ENCODE peak calls at places on chromosomes 12 and 14, in nine cellular contexts. M, U, I, L, J, R, T, X and B are unnamed samples.

GRCh38 chr12:69985656-69986055 is 160.6 kb downstream of the MYRFL start:
- DNase-seq in X (no peak), J (no peak), I (no peak), U (no peak), L (no peak), R (peak), M (no peak), T (no peak), B (no peak)

GRCh38 chr12:93380480-93381121 is 2.9 kb downstream of the NUDT4 start:
- DNase-seq in L (no peak), T (peak), R (no peak), I (no peak), X (no peak), U (no peak), M (no peak), J (no peak), B (no peak)

GRCh38 chr14:105440554-105440900 is 20.9 kb downstream of the MTA1 start:
- DNase-seq in R (no peak), I (no peak), X (no peak), J (no peak), M (no peak), U (no peak), L (no peak), T (no peak), B (no peak)

GRCh38 chr12:125220404-125221273 is 155.4 kb downstream of the AACS start:
- DNase-seq in M (no peak), L (no peak), R (no peak), U (no peak), X (no peak), I (peak), T (no peak), J (no peak), B (peak)

GRCh38 chr12:11727133-11727664 is 77.7 kb downstream of the ETV6 start:
- DNase-seq in R (no peak), J (no peak), U (no peak), I (no peak), L (no peak), T (no peak), M (no peak), X (no peak), B (no peak)

GRCh38 chr12:28909291-28909690 is 239.8 kb upstream of the FAR2 start:
- DNase-seq in R (no peak), I (no peak), T (no peak), L (no peak), U (no peak), J (no peak), M (no peak), X (no peak), B (no peak)

GRCh38 chr14:101069666-101070362 is 166.3 kb upstream of the RTL1 start:
- DNase-seq in L (no peak), I (no peak), T (no peak), U (no peak), X (no peak), J (peak), R (no peak), M (peak), B (no peak)

GRCh38 chr12:124162151-124163110 is 132.5 kb upstream of the RFLNA start:
- DNase-seq in R (no peak), I (no peak), M (no peak), X (no peak), L (no peak), U (no peak), T (no peak), J (no peak), B (no peak)

GRCh38 chr14:80605536-80605935 is 336.0 kb downstream of the CEP128 start:
- DNase-seq in M (no peak), J (no peak), R (no peak), T (no peak), X (no peak), L (no peak), U (no peak), I (no peak), B (no peak)

GRCh38 chr12:13343380-13343779 is 146.9 kb downstream of the EMP1 start:
- DNase-seq in J (no peak), X (no peak), U (no peak), L (no peak), I (no peak), M (no peak), T (no peak), R (no peak), B (no peak)

GRCh38 chr12:19539836-19540235 is 100.5 kb downstream of the AEBP2 start:
- DNase-seq in I (no peak), J (no peak), U (no peak), L (no peak), T (no peak), R (no peak), X (no peak), M (no peak), B (no peak)

GRCh38 chr12:89183985-89184435 is 168.3 kb downstream of the DUSP6 start:
- DNase-seq in I (no peak), M (no peak), U (no peak), X (peak), R (no peak), J (peak), L (peak), T (no peak), B (no peak)

GRCh38 chr14:23482814-23483128 is 13.3 kb downstream of the NGDN start:
- DNase-seq in R (no peak), I (no peak), J (no peak), X (no peak), M (no peak), T (no peak), L (no peak), U (no peak), B (no peak)

GRCh38 chr12:13913371-13913770 is 68.0 kb downstream of the GRIN2B start:
- DNase-seq in U (no peak), L (no peak), T (no peak), X (no peak), R (no peak), I (no peak), J (no peak), M (no peak), B (no peak)

GRCh38 chr14:103086771-103087342 is 2.8 kb downstream of the LBHD2 start:
- DNase-seq in J (no peak), L (no peak), R (no peak), I (no peak), M (no peak), T (no peak), U (no peak), X (no peak), B (no peak)

GRCh38 chr12:120439646-120440247 is 1.8 kb downstream of the COX6A1 start:
- DNase-seq in M (peak), T (peak), R (peak), U (peak), I (peak), J (peak), X (peak), L (no peak), B (peak)